ENCODE peak calls at places on chromosomes 6 and 20, in six cellular contexts. O is fibroblast of lung, U is A549, B is HCT116, L is mesendoderm, W is osteoblast. V is an unnamed sample.

GRCh38 chr6:148677594-148678476 is 69.0 kb upstream of the UST start:
- DNase-seq in W (no peak), O (no peak), B (no peak), L (no peak), U (no peak), V (no peak)

GRCh38 chr20:59525500-59526241 is 78.7 kb upstream of the PHACTR3 start:
- DNase-seq in O (peak), U (peak), L (peak), W (peak), B (peak), V (peak)

GRCh38 chr6:47156196-47156595 is 114.1 kb upstream of the ADGRF1 start:
- DNase-seq in B (no peak), O (no peak), U (no peak), L (no peak), W (no peak), V (no peak)

GRCh38 chr6:131600696-131601095 is 27.3 kb downstream of the MED23 start:
- DNase-seq in B (no peak), W (no peak), U (no peak), L (no peak), O (no peak), V (no peak)

GRCh38 chr6:129543981-129544380 is 166.0 kb downstream of the ARHGAP18 start:
- DNase-seq in W (no peak), O (peak), U (no peak), B (no peak), L (no peak), V (peak)

GRCh38 chr20:57287007-57287810 is 20.8 kb upstream of the BMP7 start:
- DNase-seq in U (no peak), L (no peak), B (no peak), O (no peak), W (peak), V (peak)

GRCh38 chr20:38550274-38550673 is 30.7 kb upstream of the ADIG start:
- DNase-seq in B (no peak), L (peak), U (peak), W (no peak), O (no peak), V (no peak)

GRCh38 chr6:27630727-27631613 is 158.1 kb upstream of the ZNF184 start:
- DNase-seq in L (peak), O (peak), B (peak), U (peak), W (peak), V (peak)

GRCh38 chr6:69907981-69908498 is 41.7 kb downstream of the COL19A1 start:
- DNase-seq in B (no peak), L (no peak), W (peak), U (no peak), O (peak), V (peak)

GRCh38 chr20:32681175-32682084 is 7.7 kb upstream of the C20orf203 start:
- DNase-seq in W (peak), U (no peak), L (peak), B (no peak), O (no peak), V (no peak)

GRCh38 chr6:43128926-43129325 is 42.1 kb upstream of the SRF start:
- DNase-seq in O (no peak), L (no peak), W (peak), B (no peak), U (no peak), V (peak)

GRCh38 chr6:23927935-23928334 is 198.1 kb upstream of the NRSN1 start:
- DNase-seq in B (no peak), U (no peak), W (no peak), L (no peak), O (no peak), V (no peak)

GRCh38 chr6:107965746-107966145 is 7.7 kb upstream of the SEC63 start:
- DNase-seq in W (peak), O (no peak), B (no peak), L (no peak), U (no peak), V (peak)

GRCh38 chr6:34985236-34985635 is 96.2 kb downstream of the ANKS1A start:
- DNase-seq in B (no peak), L (no peak), U (no peak), W (no peak), O (no peak), V (no peak)

GRCh38 chr6:130417951-130418350 is 52.1 kb downstream of the TMEM200A start:
- DNase-seq in U (no peak), L (no peak), O (peak), W (no peak), B (no peak), V (peak)

GRCh38 chr20:48622421-48622820 is 205.4 kb downstream of the PREX1 start:
- DNase-seq in B (no peak), U (no peak), W (no peak), L (no peak), O (no peak), V (no peak)

GRCh38 chr20:32168184-32168910 is 39.2 kb downstream of the PLAGL2 start:
- DNase-seq in U (no peak), L (peak), B (peak), O (peak), W (peak), V (peak)

GRCh38 chr6:56840467-56841371 is 114.2 kb upstream of the BEND6 start:
- DNase-seq in L (peak), U (no peak), O (peak), W (peak), B (no peak), V (peak)

GRCh38 chr20:13430346-13431002 is 208.3 kb downstream of the TASP1 start:
- DNase-seq in O (no peak), U (no peak), W (no peak), L (no peak), B (peak), V (no peak)

GRCh38 chr6:14474816-14475215 is 357.2 kb downstream of the CD83 start:
- DNase-seq in W (no peak), U (no peak), L (no peak), O (no peak), B (no peak), V (no peak)

GRCh38 chr20:8967641-8968245 is 101.1 kb upstream of the PLCB4 start:
- DNase-seq in B (no peak), O (peak), U (no peak), L (no peak), W (no peak), V (no peak)

GRCh38 chr20:408843-409696 is 971 bp downstream of the RBCK1 start:
- DNase-seq in W (peak), U (no peak), L (peak), B (no peak), O (no peak), V (peak)

GRCh38 chr20:47546184-47547033 is 44.7 kb downstream of the NCOA3 start:
- DNase-seq in O (peak), B (no peak), W (peak), U (no peak), L (no peak), V (peak)

GRCh38 chr6:151850479-151850878 is 43.0 kb downstream of the ESR1 start:
- DNase-seq in B (no peak), U (no peak), W (no peak), O (no peak), L (peak), V (no peak)

GRCh38 chr6:135728589-135728988 is 122.9 kb upstream of the PDE7B start:
- DNase-seq in B (no peak), W (no peak), U (no peak), L (no peak), O (no peak), V (no peak)

GRCh38 chr6:5996701-5997419 is 9.9 kb downstream of the NRN1 start:
- DNase-seq in O (no peak), B (no peak), U (no peak), L (peak), W (peak), V (peak)

GRCh38 chr20:2224246-2224645 is 71.6 kb upstream of the TGM3 start:
- DNase-seq in B (no peak), W (no peak), U (no peak), O (no peak), L (no peak), V (peak)

GRCh38 chr6:127146935-127147334 is 28.5 kb downstream of the RSPO3 start:
- DNase-seq in W (no peak), L (peak), O (peak), B (no peak), U (no peak), V (peak)

GRCh38 chr6:161226005-161226964 is 47.6 kb downstream of the AGPAT4 start:
- DNase-seq in W (no peak), O (no peak), B (no peak), U (no peak), L (no peak), V (no peak)
- H3K4me2 ChIP-seq in W (no peak), O (no peak), B (peak), U (no peak), L (no peak), V (no peak)

GRCh38 chr6:33588894-33589293 is 8.8 kb upstream of the BAK1 start:
- DNase-seq in L (no peak), U (no peak), B (no peak), O (no peak), W (peak), V (no peak)
- H3K4me2 ChIP-seq in L (no peak), U (peak), B (peak), O (no peak), W (no peak), V (no peak)

DNA sequence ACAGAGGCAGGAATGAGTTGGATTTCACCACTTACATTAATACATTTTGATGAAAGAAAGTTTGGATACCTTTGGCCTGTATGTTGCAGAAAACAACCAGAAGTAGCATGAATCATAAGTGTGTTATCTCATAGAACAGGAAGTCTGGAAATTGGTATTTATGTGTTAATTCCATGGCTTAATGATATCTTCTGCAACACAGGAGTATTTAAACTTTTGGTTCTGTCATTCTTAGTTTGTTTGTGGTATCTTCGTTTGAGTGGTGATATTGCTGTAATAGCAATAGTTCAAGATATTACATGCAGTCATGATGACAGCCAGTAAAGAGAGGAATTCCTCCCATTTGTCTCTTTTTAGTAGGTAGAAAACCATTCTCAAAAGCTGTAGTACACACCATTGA is 177.3 kb downstream of the CDKAL1 start:
- DNase-seq in B (no peak), U (no peak), L (no peak), W (no peak), O (peak), V (peak)
- H3K4me2 ChIP-seq in B (no peak), U (peak), L (no peak), W (no peak), O (no peak), V (no peak)

DNA sequence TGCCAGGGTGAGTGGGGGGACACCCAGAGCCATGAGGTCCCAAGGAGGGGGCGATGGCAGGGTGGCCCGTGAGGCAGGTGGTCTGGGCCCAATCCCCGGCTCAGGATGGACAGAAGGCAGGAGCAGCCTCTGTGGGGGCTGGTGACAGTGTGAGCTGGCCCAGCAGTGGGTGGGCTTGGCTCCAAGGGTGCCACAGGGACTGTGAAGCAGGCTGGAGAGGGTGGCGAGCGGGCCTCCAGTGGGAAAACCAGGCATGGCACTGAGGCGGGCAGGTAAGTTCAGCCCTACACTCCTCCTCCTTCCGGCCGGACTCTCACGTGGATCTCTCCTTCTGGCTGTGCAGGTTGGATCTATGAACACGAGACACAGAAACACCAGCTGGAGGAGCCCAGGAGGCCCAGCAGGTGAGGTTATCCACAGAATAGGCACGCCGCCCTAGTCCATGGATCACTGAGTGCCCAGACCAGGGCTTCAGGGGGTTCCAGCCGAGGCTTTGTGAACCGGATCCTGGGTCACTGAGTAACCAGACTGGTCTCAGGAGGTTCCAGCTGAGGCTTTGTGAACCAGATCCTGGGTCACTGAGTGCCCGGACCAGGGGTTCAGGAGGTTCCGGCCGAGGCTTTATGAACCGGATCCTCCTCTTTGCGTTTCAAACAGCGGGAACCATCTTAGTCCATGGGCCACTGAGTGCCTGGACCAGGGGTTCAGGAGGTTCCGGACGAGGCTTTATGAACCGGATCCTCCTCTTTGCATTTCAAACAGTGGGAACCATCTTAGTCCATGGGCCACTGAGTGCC is 76.4 kb upstream of the BHLHE23 start:
- DNase-seq in B (no peak), O (no peak), L (no peak), W (peak), U (no peak), V (no peak)
- H3K4me2 ChIP-seq in B (no peak), O (no peak), L (no peak), W (no peak), U (no peak), V (no peak)

V was measured in GM23248.